ENCODE peak calls at places on chromosome 5, in ten cellular contexts. One of them, this sample, is unnamed.

GRCh38 chr5:99721487-99721886 is 792.7 kb upstream of the CHD1 start:
- DNase-seq in left ventricle myocardium inferior: no peak
- DNase-seq in ovary: no peak
- DNase-seq in heart left ventricle: no peak
- DNase-seq in IMR-90: no peak
- DNase-seq in heart right ventricle: no peak
- DNase-seq in psoas muscle: no peak
- DNase-seq in CD8-positive, alpha-beta T cell: no peak
- DNase-seq in CD4-positive, alpha-beta T cell: no peak
- DNase-seq in GM23338: no peak
- DNase-seq in this sample: no peak

GRCh38 chr5:66596791-66597757 is 881 bp downstream of the MAST4 start:
- DNase-seq in heart right ventricle: peak; percentile 67
- DNase-seq in psoas muscle: peak; percentile 46
- DNase-seq in heart left ventricle: peak; percentile 52
- DNase-seq in CD4-positive, alpha-beta T cell: no peak
- DNase-seq in GM23338: peak; percentile 53
- DNase-seq in IMR-90: no peak
- DNase-seq in CD8-positive, alpha-beta T cell: no peak
- DNase-seq in left ventricle myocardium inferior: peak; percentile 57
- DNase-seq in ovary: peak; percentile 58
- DNase-seq in this sample: peak; percentile 52

GRCh38 chr5:97077246-97077645 is 65.2 kb downstream of the LIX1 start:
- DNase-seq in left ventricle myocardium inferior: no peak
- DNase-seq in CD4-positive, alpha-beta T cell: no peak
- DNase-seq in IMR-90: no peak
- DNase-seq in GM23338: no peak
- DNase-seq in heart left ventricle: no peak
- DNase-seq in ovary: no peak
- DNase-seq in psoas muscle: no peak
- DNase-seq in heart right ventricle: no peak
- DNase-seq in CD8-positive, alpha-beta T cell: no peak
- DNase-seq in this sample: no peak

GRCh38 chr5:157303667-157304327 is 37.9 kb downstream of the CYFIP2 start:
- DNase-seq in ovary: no peak
- DNase-seq in left ventricle myocardium inferior: peak; percentile 71
- DNase-seq in CD4-positive, alpha-beta T cell: peak; percentile 67
- DNase-seq in GM23338: peak; percentile 85
- DNase-seq in psoas muscle: no peak
- DNase-seq in CD8-positive, alpha-beta T cell: peak; percentile 63
- DNase-seq in IMR-90: no peak
- DNase-seq in heart right ventricle: peak; percentile 61
- DNase-seq in heart left ventricle: peak; percentile 36
- DNase-seq in this sample: no peak

GRCh38 chr5:170986598-170986997 is 124.8 kb downstream of the RANBP17 start:
- DNase-seq in GM23338: no peak
- DNase-seq in ovary: no peak
- DNase-seq in heart right ventricle: no peak
- DNase-seq in psoas muscle: no peak
- DNase-seq in CD8-positive, alpha-beta T cell: no peak
- DNase-seq in left ventricle myocardium inferior: no peak
- DNase-seq in heart left ventricle: no peak
- DNase-seq in CD4-positive, alpha-beta T cell: no peak
- DNase-seq in IMR-90: peak; percentile 42
- DNase-seq in this sample: no peak

GRCh38 chr5:32138839-32139493 is 35.2 kb downstream of the GOLPH3 start:
- DNase-seq in psoas muscle: no peak
- DNase-seq in CD8-positive, alpha-beta T cell: peak; percentile 16
- DNase-seq in ovary: no peak
- DNase-seq in left ventricle myocardium inferior: no peak
- DNase-seq in IMR-90: peak; percentile 45
- DNase-seq in CD4-positive, alpha-beta T cell: no peak
- DNase-seq in heart left ventricle: no peak
- DNase-seq in heart right ventricle: no peak
- DNase-seq in GM23338: no peak
- DNase-seq in this sample: no peak

GRCh38 chr5:43428034-43428712 is 16.0 kb upstream of the CCL28 start:
- DNase-seq in IMR-90: peak; percentile 43
- DNase-seq in ovary: no peak
- DNase-seq in CD4-positive, alpha-beta T cell: no peak
- DNase-seq in CD8-positive, alpha-beta T cell: no peak
- DNase-seq in heart left ventricle: no peak
- DNase-seq in heart right ventricle: no peak
- DNase-seq in psoas muscle: no peak
- DNase-seq in left ventricle myocardium inferior: no peak
- DNase-seq in GM23338: no peak
- DNase-seq in this sample: no peak

GRCh38 chr5:53161876-53162275 is 52.3 kb upstream of the MOCS2 start:
- DNase-seq in psoas muscle: no peak
- DNase-seq in left ventricle myocardium inferior: no peak
- DNase-seq in heart right ventricle: no peak
- DNase-seq in IMR-90: peak; percentile 50
- DNase-seq in CD8-positive, alpha-beta T cell: no peak
- DNase-seq in CD4-positive, alpha-beta T cell: no peak
- DNase-seq in GM23338: no peak
- DNase-seq in heart left ventricle: no peak
- DNase-seq in ovary: no peak
- DNase-seq in this sample: no peak

GRCh38 chr5:136080113-136080482 is 51.3 kb downstream of the TGFBI start:
- DNase-seq in IMR-90: no peak
- DNase-seq in left ventricle myocardium inferior: no peak
- DNase-seq in CD4-positive, alpha-beta T cell: no peak
- DNase-seq in heart left ventricle: no peak
- DNase-seq in heart right ventricle: no peak
- DNase-seq in GM23338: no peak
- DNase-seq in psoas muscle: no peak
- DNase-seq in ovary: no peak
- DNase-seq in CD8-positive, alpha-beta T cell: no peak
- DNase-seq in this sample: no peak

GRCh38 chr5:136081192-136081591 is 51.5 kb upstream of the SMAD5 start:
- DNase-seq in ovary: no peak
- DNase-seq in left ventricle myocardium inferior: no peak
- DNase-seq in CD4-positive, alpha-beta T cell: no peak
- DNase-seq in heart right ventricle: no peak
- DNase-seq in GM23338: no peak
- DNase-seq in psoas muscle: no peak
- DNase-seq in heart left ventricle: no peak
- DNase-seq in IMR-90: no peak
- DNase-seq in CD8-positive, alpha-beta T cell: no peak
- DNase-seq in this sample: no peak

GRCh38 chr5:136079195-136079985 is 50.6 kb downstream of the TGFBI start:
- DNase-seq in GM23338: peak; percentile 81
- DNase-seq in heart right ventricle: no peak
- DNase-seq in psoas muscle: no peak
- DNase-seq in left ventricle myocardium inferior: no peak
- DNase-seq in IMR-90: no peak
- DNase-seq in CD8-positive, alpha-beta T cell: no peak
- DNase-seq in CD4-positive, alpha-beta T cell: no peak
- DNase-seq in heart left ventricle: no peak
- DNase-seq in ovary: no peak
- DNase-seq in this sample: no peak

GRCh38 chr5:136082390-136083193 is 50.1 kb upstream of the SMAD5 start:
- DNase-seq in psoas muscle: peak; percentile 81
- DNase-seq in heart right ventricle: no peak
- DNase-seq in IMR-90: peak; percentile 77
- DNase-seq in ovary: peak; percentile 75
- DNase-seq in left ventricle myocardium inferior: peak; percentile 85
- DNase-seq in CD8-positive, alpha-beta T cell: peak; percentile 61
- DNase-seq in CD4-positive, alpha-beta T cell: peak; percentile 26
- DNase-seq in heart left ventricle: peak; percentile 87
- DNase-seq in GM23338: peak; percentile 86
- DNase-seq in this sample: peak; percentile 77

DNA sequence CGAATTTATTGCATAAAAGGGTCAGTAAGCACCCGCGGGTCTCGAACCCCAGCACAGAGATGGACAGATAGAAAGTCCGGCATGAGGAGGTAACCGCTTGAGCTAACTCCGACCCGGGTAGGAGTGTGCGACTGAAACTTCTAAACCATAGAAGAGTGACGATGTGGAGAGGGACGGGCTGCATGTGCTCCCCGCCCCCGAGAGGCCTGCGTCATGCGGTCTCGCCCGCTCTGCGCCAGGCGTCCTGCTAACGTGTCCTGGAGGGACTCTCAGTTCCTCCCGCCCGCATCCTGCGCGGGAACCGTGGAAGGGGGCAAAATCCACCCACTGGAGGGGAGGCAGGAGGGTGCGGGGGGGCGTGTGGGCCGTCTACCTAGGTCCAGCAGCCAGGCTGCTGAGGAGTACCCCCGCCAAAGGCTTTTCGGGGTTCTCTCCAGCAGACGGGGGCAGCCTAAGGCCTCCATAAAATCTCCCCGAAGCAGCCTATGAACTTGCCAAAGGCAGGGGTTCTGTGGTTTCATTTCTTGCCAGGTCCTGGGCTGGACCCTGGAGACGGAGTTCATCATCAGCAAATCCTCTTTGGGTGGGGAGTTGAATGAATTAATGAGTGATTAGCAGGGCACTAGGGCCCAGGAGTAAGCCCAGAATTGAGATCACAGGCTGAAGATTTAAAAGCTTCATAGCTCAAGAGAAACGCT is 51.8 kb downstream of the TGFBI start:
- DNase-seq in GM23338: peak; percentile 83
- DNase-seq in left ventricle myocardium inferior: peak; percentile 92
- DNase-seq in heart right ventricle: peak; percentile 84
- DNase-seq in CD8-positive, alpha-beta T cell: peak; percentile 44
- DNase-seq in CD4-positive, alpha-beta T cell: peak; percentile 53
- DNase-seq in IMR-90: peak; percentile 94
- DNase-seq in heart left ventricle: peak; percentile 87
- DNase-seq in psoas muscle: peak; percentile 85
- DNase-seq in ovary: peak; percentile 82
- DNase-seq in this sample: peak; percentile 81
- H3K27ac ChIP-seq in GM23338: no peak overlapping the region
- H3K27ac ChIP-seq in left ventricle myocardium inferior: peak overlapping the region; percentile 91
- H3K27ac ChIP-seq in heart right ventricle: peak overlapping the region; percentile 70
- H3K27ac ChIP-seq in CD8-positive, alpha-beta T cell: no peak overlapping the region
- H3K27ac ChIP-seq in CD4-positive, alpha-beta T cell: no peak overlapping the region
- H3K27ac ChIP-seq in IMR-90: peak overlapping the region; percentile 36
- H3K27ac ChIP-seq in heart left ventricle: peak overlapping the region; percentile 72
- H3K27ac ChIP-seq in psoas muscle: peak overlapping the region; percentile 39
- H3K27ac ChIP-seq in ovary: peak overlapping the region; percentile 69
- H3K27ac ChIP-seq in this sample: peak overlapping the region; percentile 43

DNA sequence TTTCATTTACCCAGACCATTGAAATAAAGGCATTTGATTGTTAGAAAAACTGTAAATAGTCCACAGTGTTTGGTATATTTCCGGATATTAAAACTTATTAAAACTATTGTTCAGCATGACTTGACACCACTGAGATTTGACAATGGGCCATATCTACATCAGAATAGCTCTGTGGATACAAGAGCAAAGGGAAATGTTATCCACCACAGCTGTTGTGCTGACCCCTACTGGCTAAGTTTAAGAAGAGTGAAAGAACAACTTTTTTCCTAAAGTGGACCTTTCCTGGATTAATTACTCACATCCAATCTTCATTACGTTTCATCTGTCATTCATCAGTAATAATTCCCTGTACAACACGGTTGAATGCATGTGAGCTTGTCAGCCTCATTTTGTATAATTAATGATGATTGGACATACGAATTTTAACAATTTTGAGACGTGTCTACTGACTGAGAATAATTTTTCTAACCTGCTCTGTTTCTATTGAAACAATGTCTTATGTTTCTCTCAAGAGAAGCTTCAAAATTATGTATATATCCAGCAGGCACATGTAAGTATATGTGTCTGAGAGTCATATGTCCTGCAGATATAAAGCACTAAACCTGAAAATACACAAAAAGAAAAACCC is 1952.5 kb downstream of the MAT2B start:
- DNase-seq in left ventricle myocardium inferior: no peak
- DNase-seq in IMR-90: peak; percentile 55
- DNase-seq in ovary: no peak
- DNase-seq in psoas muscle: no peak
- DNase-seq in CD8-positive, alpha-beta T cell: no peak
- DNase-seq in heart right ventricle: no peak
- DNase-seq in heart left ventricle: no peak
- DNase-seq in GM23338: peak; percentile 88
- DNase-seq in CD4-positive, alpha-beta T cell: no peak
- DNase-seq in this sample: no peak
- TF ChIP-seq CTCF in left ventricle myocardium inferior: peak; percentile 18
- TF ChIP-seq CTCF in IMR-90: peak; percentile 54
- TF ChIP-seq CTCF in ovary: no peak
- TF ChIP-seq CTCF in psoas muscle: no peak
- TF ChIP-seq CTCF in CD8-positive, alpha-beta T cell: no peak
- TF ChIP-seq CTCF in heart right ventricle: no peak
- TF ChIP-seq CTCF in heart left ventricle: peak; percentile 44
- TF ChIP-seq CTCF in GM23338: peak; percentile 83
- TF ChIP-seq CTCF in CD4-positive, alpha-beta T cell: no peak
- TF ChIP-seq CTCF in this sample: peak; percentile 18

GRCh38 chr5:33939863-33940262 is 3.7 kb downstream of the RXFP3 start:
- DNase-seq in ovary: no peak
- DNase-seq in heart left ventricle: no peak
- DNase-seq in IMR-90: peak; percentile 47
- DNase-seq in GM23338: no peak
- DNase-seq in left ventricle myocardium inferior: no peak
- DNase-seq in heart right ventricle: no peak
- DNase-seq in psoas muscle: no peak
- DNase-seq in CD4-positive, alpha-beta T cell: no peak
- DNase-seq in CD8-positive, alpha-beta T cell: no peak
- DNase-seq in this sample: no peak

GRCh38 chr5:33938881-33939280 is 2.7 kb downstream of the RXFP3 start:
- DNase-seq in IMR-90: no peak
- DNase-seq in psoas muscle: no peak
- DNase-seq in GM23338: no peak
- DNase-seq in ovary: no peak
- DNase-seq in heart right ventricle: no peak
- DNase-seq in left ventricle myocardium inferior: no peak
- DNase-seq in CD8-positive, alpha-beta T cell: no peak
- DNase-seq in CD4-positive, alpha-beta T cell: no peak
- DNase-seq in heart left ventricle: no peak
- DNase-seq in this sample: no peak

GRCh38 chr5:33937700-33938506 is 1.7 kb downstream of the RXFP3 start:
- DNase-seq in heart left ventricle: no peak
- DNase-seq in CD8-positive, alpha-beta T cell: no peak
- DNase-seq in heart right ventricle: no peak
- DNase-seq in GM23338: peak; percentile 37
- DNase-seq in CD4-positive, alpha-beta T cell: no peak
- DNase-seq in left ventricle myocardium inferior: no peak
- DNase-seq in psoas muscle: no peak
- DNase-seq in IMR-90: no peak
- DNase-seq in ovary: no peak
- DNase-seq in this sample: no peak

GRCh38 chr5:33937017-33937699 is 972 bp downstream of the RXFP3 start:
- DNase-seq in IMR-90: no peak
- DNase-seq in CD8-positive, alpha-beta T cell: no peak
- DNase-seq in GM23338: no peak
- DNase-seq in heart right ventricle: peak; percentile 8
- DNase-seq in left ventricle myocardium inferior: no peak
- DNase-seq in heart left ventricle: no peak
- DNase-seq in ovary: no peak
- DNase-seq in psoas muscle: no peak
- DNase-seq in CD4-positive, alpha-beta T cell: no peak
- DNase-seq in this sample: no peak

DNA sequence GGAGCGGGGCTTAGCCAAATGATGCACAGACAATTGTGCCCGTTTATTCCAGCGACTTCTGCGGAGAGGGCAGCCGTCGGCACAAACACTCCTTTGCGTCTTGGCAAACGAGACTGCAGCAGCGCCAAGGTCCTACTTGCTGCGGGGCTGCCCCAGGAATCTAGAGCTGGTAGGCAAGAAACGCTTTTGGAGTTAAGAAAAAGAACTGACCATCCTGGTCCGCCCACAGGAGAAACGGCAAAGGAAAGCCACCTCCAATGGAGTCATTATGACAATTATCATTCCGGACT is 2.3 kb downstream of the RXFP3 start:
- DNase-seq in heart right ventricle: no peak
- DNase-seq in IMR-90: no peak
- DNase-seq in left ventricle myocardium inferior: no peak
- DNase-seq in heart left ventricle: no peak
- DNase-seq in psoas muscle: no peak
- DNase-seq in CD8-positive, alpha-beta T cell: no peak
- DNase-seq in GM23338: no peak
- DNase-seq in ovary: no peak
- DNase-seq in CD4-positive, alpha-beta T cell: no peak
- DNase-seq in this sample: no peak
- H3K27me3 ChIP-seq in heart right ventricle: peaks cover 71% of the 10 kb centered on the region
- H3K27me3 ChIP-seq in IMR-90: peaks cover 65% of the 10 kb centered on the region
- H3K27me3 ChIP-seq in left ventricle myocardium inferior: peaks cover 90% of the 10 kb centered on the region
- H3K27me3 ChIP-seq in heart left ventricle: peaks cover 51% of the 10 kb centered on the region
- H3K27me3 ChIP-seq in psoas muscle: peaks cover 27% of the 10 kb centered on the region
- H3K27me3 ChIP-seq in CD8-positive, alpha-beta T cell: peaks cover 4% of the 10 kb centered on the region
- H3K27me3 ChIP-seq in GM23338: peaks cover 15% of the 10 kb centered on the region
- H3K27me3 ChIP-seq in ovary: no peaks in the 10 kb centered on the region
- H3K27me3 ChIP-seq in CD4-positive, alpha-beta T cell: peaks cover 64% of the 10 kb centered on the region
- H3K27me3 ChIP-seq in this sample: peaks cover 10% of the 10 kb centered on the region

DNA sequence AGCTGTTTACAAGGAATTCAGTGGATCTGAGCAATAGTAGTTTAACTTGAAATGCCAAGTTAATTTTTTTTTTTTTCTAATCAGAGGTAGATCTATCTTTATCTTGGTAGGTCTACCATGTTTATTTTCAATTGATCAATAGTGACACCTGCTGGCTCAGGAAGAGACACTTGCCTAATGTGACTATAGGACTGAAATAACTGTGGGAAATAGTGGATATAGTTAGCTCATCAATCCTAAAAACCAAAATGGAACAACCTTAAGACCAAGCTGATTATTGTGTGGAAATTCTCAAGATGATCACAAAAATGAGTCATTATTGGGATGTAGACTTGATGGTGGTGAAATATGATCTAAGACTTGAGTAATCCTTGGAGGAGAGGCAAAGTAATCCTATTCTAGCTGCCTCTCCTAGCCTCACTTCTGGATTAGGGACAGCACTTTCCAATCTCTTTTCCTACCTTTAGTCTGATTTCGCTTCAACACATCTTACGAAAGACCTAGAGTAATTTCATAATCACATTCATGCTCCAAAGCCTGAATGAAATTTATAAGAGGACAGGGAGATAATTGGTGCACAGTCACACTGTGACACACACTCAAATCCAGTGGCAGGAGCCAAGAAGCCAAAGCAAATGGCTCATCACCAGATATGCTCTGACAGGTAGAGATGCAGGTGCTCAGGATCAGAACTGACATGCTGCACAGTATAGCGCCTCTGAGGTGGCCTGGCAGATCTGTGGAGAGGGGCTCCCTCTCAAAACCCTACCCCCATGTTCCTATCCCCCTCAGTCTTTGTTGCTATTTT is 156.3 kb downstream of the HMHB1 start:
- DNase-seq in IMR-90: peak; percentile 78
- DNase-seq in heart left ventricle: no peak
- DNase-seq in ovary: no peak
- DNase-seq in left ventricle myocardium inferior: no peak
- DNase-seq in psoas muscle: no peak
- DNase-seq in GM23338: peak; percentile 72
- DNase-seq in CD8-positive, alpha-beta T cell: no peak
- DNase-seq in heart right ventricle: no peak
- DNase-seq in CD4-positive, alpha-beta T cell: no peak
- DNase-seq in this sample: no peak
- H3K27ac ChIP-seq in IMR-90: no peak overlapping the region
- H3K27ac ChIP-seq in heart left ventricle: no peak overlapping the region
- H3K27ac ChIP-seq in ovary: no peak overlapping the region
- H3K27ac ChIP-seq in left ventricle myocardium inferior: no peak overlapping the region
- H3K27ac ChIP-seq in psoas muscle: no peak overlapping the region
- H3K27ac ChIP-seq in GM23338: no peak overlapping the region
- H3K27ac ChIP-seq in CD8-positive, alpha-beta T cell: no peak overlapping the region
- H3K27ac ChIP-seq in heart right ventricle: no peak overlapping the region
- H3K27ac ChIP-seq in CD4-positive, alpha-beta T cell: no peak overlapping the region
- H3K27ac ChIP-seq in this sample: no peak overlapping the region